ENCODE peak calls at places on chromosome 16, in five cellular contexts. Z is NCI-H748 treated with DMSO at 0.1 percent for 48 hours, M is caudate nucleus, V is AG10803, I is NCI-H1105 treated with DMSO at 0.1 percent for 48 hours. R is an unnamed sample.

GRCh38 chr16:27748868-27749546 is 199.1 kb downstream of the KATNIP start:
- DNase-seq in Z (no peak), M (peak), V (peak), I (peak), R (no peak)

GRCh38 chr16:88536971-88537751 is 33.0 kb upstream of the ZC3H18 start:
- DNase-seq in Z (no peak), M (no peak), V (no peak), I (no peak), R (no peak)

GRCh38 chr16:86737083-86737482 is 158.7 kb downstream of the FOXL1 start:
- DNase-seq in Z (no peak), M (no peak), V (no peak), I (no peak), R (no peak)

GRCh38 chr16:66490774-66491715 is 58.9 kb downstream of the TK2 start:
- DNase-seq in Z (no peak), M (no peak), V (no peak), I (no peak), R (no peak)

GRCh38 chr16:68086336-68086821 is 1.2 kb downstream of the NFATC3 start:
- DNase-seq in Z (peak), M (no peak), V (peak), I (peak), R (peak)

GRCh38 chr16:65572156-65572555 is 450.3 kb upstream of the CDH11 start:
- DNase-seq in Z (no peak), M (no peak), V (peak), I (no peak), R (no peak)

GRCh38 chr16:66517586-66518263 is 32.2 kb downstream of the TK2 start:
- DNase-seq in Z (no peak), M (no peak), V (no peak), I (no peak), R (no peak)

GRCh38 chr16:16143038-16143763 is 80.1 kb downstream of the ABCC6 start:
- DNase-seq in Z (no peak), M (no peak), V (no peak), I (no peak), R (no peak)

R was measured in NCI-H526 treated with DMSO at 0.1 percent for 48 hours.